ENCODE peak calls at places on chromosomes 11 and 22, in four cellular contexts. One of them, this sample, is unnamed.

GRCh38 chr11:33490842-33491370 is 209.7 kb downstream of the C11orf91 start:
- DNase-seq in NCI-H1417: no peak
- DNase-seq in GM13977: no peak
- DNase-seq in activated naive CD8-positive, alpha-beta T cell treated with anti-CD3 and anti-CD28 coated beads for 36 hours: no peak
- DNase-seq in this sample: peak

GRCh38 chr11:69663326-69663725 is 11.8 kb downstream of the LTO1 start:
- DNase-seq in activated naive CD8-positive, alpha-beta T cell treated with anti-CD3 and anti-CD28 coated beads for 36 hours: no peak
- DNase-seq in GM13977: no peak
- DNase-seq in NCI-H1417: no peak
- DNase-seq in this sample: no peak

GRCh38 chr11:103880968-103881367 is 155.5 kb upstream of the DDI1 start:
- DNase-seq in activated naive CD8-positive, alpha-beta T cell treated with anti-CD3 and anti-CD28 coated beads for 36 hours: no peak
- DNase-seq in NCI-H1417: no peak
- DNase-seq in GM13977: no peak
- DNase-seq in this sample: no peak

GRCh38 chr22:44337658-44338004 is 24.9 kb upstream of the SHISAL1 start:
- DNase-seq in activated naive CD8-positive, alpha-beta T cell treated with anti-CD3 and anti-CD28 coated beads for 36 hours: peak
- DNase-seq in NCI-H1417: peak
- DNase-seq in GM13977: no peak
- DNase-seq in this sample: peak

GRCh38 chr22:48838846-48839730 is 988.6 kb downstream of the BRD1 start:
- DNase-seq in GM13977: no peak
- DNase-seq in activated naive CD8-positive, alpha-beta T cell treated with anti-CD3 and anti-CD28 coated beads for 36 hours: no peak
- DNase-seq in NCI-H1417: no peak
- DNase-seq in this sample: no peak

GRCh38 chr11:74255741-74256369 is 55.6 kb downstream of the P4HA3 start:
- DNase-seq in activated naive CD8-positive, alpha-beta T cell treated with anti-CD3 and anti-CD28 coated beads for 36 hours: peak
- DNase-seq in NCI-H1417: peak
- DNase-seq in GM13977: peak
- DNase-seq in this sample: peak

GRCh38 chr22:17842386-17842785 is 68.1 kb upstream of the BID start:
- DNase-seq in GM13977: no peak
- DNase-seq in activated naive CD8-positive, alpha-beta T cell treated with anti-CD3 and anti-CD28 coated beads for 36 hours: peak
- DNase-seq in NCI-H1417: no peak
- DNase-seq in this sample: no peak

GRCh38 chr11:59550368-59550841 is 39.1 kb downstream of the OR4D9 start:
- DNase-seq in activated naive CD8-positive, alpha-beta T cell treated with anti-CD3 and anti-CD28 coated beads for 36 hours: peak
- DNase-seq in GM13977: peak
- DNase-seq in NCI-H1417: peak
- DNase-seq in this sample: peak

GRCh38 chr11:64688534-64688982 is 34.4 kb downstream of the NRXN2 start:
- DNase-seq in GM13977: peak
- DNase-seq in activated naive CD8-positive, alpha-beta T cell treated with anti-CD3 and anti-CD28 coated beads for 36 hours: peak
- DNase-seq in NCI-H1417: peak
- DNase-seq in this sample: peak

GRCh38 chr11:90204832-90205646 is 17.8 kb downstream of the CHORDC1 start:
- DNase-seq in activated naive CD8-positive, alpha-beta T cell treated with anti-CD3 and anti-CD28 coated beads for 36 hours: no peak
- DNase-seq in NCI-H1417: peak
- DNase-seq in GM13977: peak
- DNase-seq in this sample: peak

GRCh38 chr22:40265783-40266182 is 80.5 kb upstream of the ADSL start:
- DNase-seq in activated naive CD8-positive, alpha-beta T cell treated with anti-CD3 and anti-CD28 coated beads for 36 hours: no peak
- DNase-seq in GM13977: no peak
- DNase-seq in NCI-H1417: no peak
- DNase-seq in this sample: no peak

GRCh38 chr11:91396243-91397133 is 828.1 kb upstream of the FAT3 start:
- DNase-seq in activated naive CD8-positive, alpha-beta T cell treated with anti-CD3 and anti-CD28 coated beads for 36 hours: no peak
- DNase-seq in GM13977: no peak
- DNase-seq in NCI-H1417: peak
- DNase-seq in this sample: peak

GRCh38 chr11:35786918-35787557 is 124.5 kb downstream of the TRIM44 start:
- DNase-seq in NCI-H1417: peak
- DNase-seq in activated naive CD8-positive, alpha-beta T cell treated with anti-CD3 and anti-CD28 coated beads for 36 hours: no peak
- DNase-seq in GM13977: no peak
- DNase-seq in this sample: no peak

GRCh38 chr11:130814440-130815073 is 101.7 kb downstream of the SNX19 start:
- DNase-seq in GM13977: no peak
- DNase-seq in activated naive CD8-positive, alpha-beta T cell treated with anti-CD3 and anti-CD28 coated beads for 36 hours: no peak
- DNase-seq in NCI-H1417: no peak
- DNase-seq in this sample: no peak

GRCh38 chr11:70073881-70074371 is 4.2 kb upstream of the ANO1 start:
- DNase-seq in GM13977: peak
- DNase-seq in activated naive CD8-positive, alpha-beta T cell treated with anti-CD3 and anti-CD28 coated beads for 36 hours: peak
- DNase-seq in NCI-H1417: no peak
- DNase-seq in this sample: no peak

GRCh38 chr11:72423840-72424239 is 10.5 kb downstream of the CLPB start:
- DNase-seq in GM13977: no peak
- DNase-seq in NCI-H1417: no peak
- DNase-seq in activated naive CD8-positive, alpha-beta T cell treated with anti-CD3 and anti-CD28 coated beads for 36 hours: no peak
- DNase-seq in this sample: no peak

GRCh38 chr11:15145635-15146034 is 30.9 kb downstream of the INSC start:
- DNase-seq in GM13977: no peak
- DNase-seq in activated naive CD8-positive, alpha-beta T cell treated with anti-CD3 and anti-CD28 coated beads for 36 hours: no peak
- DNase-seq in NCI-H1417: no peak
- DNase-seq in this sample: peak

GRCh38 chr11:129348813-129349212 is 26.8 kb upstream of the BARX2 start:
- DNase-seq in GM13977: no peak
- DNase-seq in NCI-H1417: no peak
- DNase-seq in activated naive CD8-positive, alpha-beta T cell treated with anti-CD3 and anti-CD28 coated beads for 36 hours: no peak
- DNase-seq in this sample: no peak

GRCh38 chr11:108246885-108247284 is 24.0 kb downstream of the ATM start:
- DNase-seq in GM13977: no peak
- DNase-seq in NCI-H1417: no peak
- DNase-seq in activated naive CD8-positive, alpha-beta T cell treated with anti-CD3 and anti-CD28 coated beads for 36 hours: no peak
- DNase-seq in this sample: no peak

GRCh38 chr22:45688606-45689080 is 17.0 kb downstream of the ATXN10 start:
- DNase-seq in GM13977: no peak
- DNase-seq in activated naive CD8-positive, alpha-beta T cell treated with anti-CD3 and anti-CD28 coated beads for 36 hours: no peak
- DNase-seq in NCI-H1417: no peak
- DNase-seq in this sample: no peak

GRCh38 chr22:36411589-36412258 is 24.0 kb upstream of the MYH9 start:
- DNase-seq in activated naive CD8-positive, alpha-beta T cell treated with anti-CD3 and anti-CD28 coated beads for 36 hours: peak
- DNase-seq in NCI-H1417: peak
- DNase-seq in GM13977: no peak
- DNase-seq in this sample: peak

GRCh38 chr22:17868771-17869170 is 94.5 kb upstream of the BID start:
- DNase-seq in activated naive CD8-positive, alpha-beta T cell treated with anti-CD3 and anti-CD28 coated beads for 36 hours: no peak
- DNase-seq in GM13977: no peak
- DNase-seq in NCI-H1417: no peak
- DNase-seq in this sample: no peak

GRCh38 chr11:132064987-132065620 is 694.7 kb downstream of the NTM start:
- DNase-seq in GM13977: no peak
- DNase-seq in activated naive CD8-positive, alpha-beta T cell treated with anti-CD3 and anti-CD28 coated beads for 36 hours: no peak
- DNase-seq in NCI-H1417: no peak
- DNase-seq in this sample: no peak